ENCODE peak calls at places on chromosomes 3 and 15, in four cellular contexts. One of them, this sample, is unnamed.

GRCh38 chr3:71560665-71561064 is 22.9 kb downstream of the FOXP1 start:
- DNase-seq in A549: no peak
- DNase-seq in dorsolateral prefrontal cortex: no peak
- DNase-seq in AG09309: no peak
- DNase-seq in this sample: no peak

GRCh38 chr15:70297465-70298152 is 199.9 kb upstream of the TLE3 start:
- DNase-seq in A549: no peak
- DNase-seq in dorsolateral prefrontal cortex: no peak
- DNase-seq in AG09309: no peak
- DNase-seq in this sample: no peak

GRCh38 chr15:101126618-101127502 is 125.0 kb downstream of the CHSY1 start:
- DNase-seq in A549: no peak
- DNase-seq in dorsolateral prefrontal cortex: no peak
- DNase-seq in AG09309: no peak
- DNase-seq in this sample: no peak

GRCh38 chr15:77187751-77188464 is 117.0 kb upstream of the TSPAN3 start:
- DNase-seq in A549: no peak
- DNase-seq in dorsolateral prefrontal cortex: no peak
- DNase-seq in AG09309: no peak
- DNase-seq in this sample: no peak

GRCh38 chr3:102536479-102536878 is 101.7 kb downstream of the ZPLD1 start:
- DNase-seq in A549: peak; percentile 15
- DNase-seq in dorsolateral prefrontal cortex: no peak
- DNase-seq in AG09309: no peak
- DNase-seq in this sample: no peak

GRCh38 chr3:56917740-56918568 is 116.2 kb upstream of the ARHGEF3 start:
- DNase-seq in A549: no peak
- DNase-seq in dorsolateral prefrontal cortex: no peak
- DNase-seq in AG09309: no peak
- DNase-seq in this sample: no peak

GRCh38 chr3:12994357-12994606 is 78.9 kb downstream of the IQSEC1 start:
- DNase-seq in A549: peak; percentile 60
- DNase-seq in dorsolateral prefrontal cortex: no peak
- DNase-seq in AG09309: no peak
- DNase-seq in this sample: no peak

GRCh38 chr15:68409736-68410370 is 22.1 kb downstream of the ITGA11 start:
- DNase-seq in A549: no peak
- DNase-seq in dorsolateral prefrontal cortex: no peak
- DNase-seq in AG09309: no peak
- DNase-seq in this sample: no peak

GRCh38 chr3:48268936-48269551 is 28.1 kb downstream of the ZNF589 start:
- DNase-seq in A549: no peak
- DNase-seq in dorsolateral prefrontal cortex: no peak
- DNase-seq in AG09309: no peak
- DNase-seq in this sample: no peak

GRCh38 chr3:112857526-112857925 is 10.9 kb upstream of the CD200R1L start:
- DNase-seq in A549: no peak
- DNase-seq in dorsolateral prefrontal cortex: no peak
- DNase-seq in AG09309: no peak
- DNase-seq in this sample: no peak

GRCh38 chr3:184761976-184762375 is 50.0 kb upstream of the VPS8 start:
- DNase-seq in A549: no peak
- DNase-seq in dorsolateral prefrontal cortex: no peak
- DNase-seq in AG09309: no peak
- DNase-seq in this sample: no peak

GRCh38 chr3:182413682-182414081 is 379.6 kb upstream of the ATP11B start:
- DNase-seq in A549: no peak
- DNase-seq in dorsolateral prefrontal cortex: no peak
- DNase-seq in AG09309: no peak
- DNase-seq in this sample: no peak

GRCh38 chr3:179655236-179655635 is 2.4 kb downstream of the USP13 start:
- DNase-seq in A549: no peak
- DNase-seq in dorsolateral prefrontal cortex: no peak
- DNase-seq in AG09309: no peak
- DNase-seq in this sample: no peak

GRCh38 chr3:107222927-107223326 is 154.3 kb upstream of the CCDC54 start:
- DNase-seq in A549: no peak
- DNase-seq in dorsolateral prefrontal cortex: no peak
- DNase-seq in AG09309: peak; percentile 73
- DNase-seq in this sample: peak; percentile 96

GRCh38 chr3:171976526-171976925 is 62.9 kb upstream of the FNDC3B start:
- DNase-seq in A549: no peak
- DNase-seq in dorsolateral prefrontal cortex: no peak
- DNase-seq in AG09309: no peak
- DNase-seq in this sample: no peak

GRCh38 chr3:28476194-28476593 is 127.6 kb upstream of the AZI2 start:
- DNase-seq in A549: peak; percentile 18
- DNase-seq in dorsolateral prefrontal cortex: no peak
- DNase-seq in AG09309: peak; percentile 38
- DNase-seq in this sample: peak; percentile 5

GRCh38 chr15:90211440-90212168 is 10.5 kb downstream of the SEMA4B start:
- DNase-seq in A549: peak; percentile 96
- DNase-seq in dorsolateral prefrontal cortex: no peak
- DNase-seq in AG09309: no peak
- DNase-seq in this sample: no peak

GRCh38 chr3:50177346-50177745 is 14.1 kb upstream of the GNAT1 start:
- DNase-seq in A549: no peak
- DNase-seq in dorsolateral prefrontal cortex: no peak
- DNase-seq in AG09309: no peak
- DNase-seq in this sample: no peak

GRCh38 chr15:39613271-39613670 is 32.4 kb downstream of the THBS1 start:
- DNase-seq in A549: no peak
- DNase-seq in dorsolateral prefrontal cortex: no peak
- DNase-seq in AG09309: no peak
- DNase-seq in this sample: no peak

GRCh38 chr3:166810741-166811445 is 569.2 kb downstream of the ZBBX start:
- DNase-seq in A549: no peak
- DNase-seq in dorsolateral prefrontal cortex: no peak
- DNase-seq in AG09309: no peak
- DNase-seq in this sample: no peak

GRCh38 chr15:37824717-37825382 is 109.6 kb upstream of the TMCO5A start:
- DNase-seq in A549: peak; percentile 15
- DNase-seq in dorsolateral prefrontal cortex: no peak
- DNase-seq in AG09309: peak; percentile 80
- DNase-seq in this sample: peak; percentile 67

GRCh38 chr15:90872481-90873184 is 4.2 kb downstream of the FURIN start:
- DNase-seq in A549: no peak
- DNase-seq in dorsolateral prefrontal cortex: no peak
- DNase-seq in AG09309: peak; percentile 44
- DNase-seq in this sample: no peak

GRCh38 chr15:78049691-78050440 is 27.6 kb downstream of the TBC1D2B start:
- DNase-seq in A549: no peak
- DNase-seq in dorsolateral prefrontal cortex: peak; percentile 23
- DNase-seq in AG09309: peak; percentile 96
- DNase-seq in this sample: peak; percentile 95

GRCh38 chr3:156356537-156357363 is 198.2 kb downstream of the SSR3 start:
- DNase-seq in A549: no peak
- DNase-seq in dorsolateral prefrontal cortex: no peak
- DNase-seq in AG09309: no peak
- DNase-seq in this sample: peak; percentile 5

GRCh38 chr15:41230650-41231533 is at the start of the genes CHP1 and EXD1:
- DNase-seq in A549: peak; percentile 88
- DNase-seq in dorsolateral prefrontal cortex: peak; percentile 97
- DNase-seq in AG09309: peak; percentile 84
- DNase-seq in this sample: peak; percentile 84

GRCh38 chr3:173586176-173586575 is 188.6 kb downstream of the NLGN1 start:
- DNase-seq in A549: no peak
- DNase-seq in dorsolateral prefrontal cortex: no peak
- DNase-seq in AG09309: no peak
- DNase-seq in this sample: no peak

GRCh38 chr3:119342176-119342575 is 48.0 kb downstream of the ARHGAP31 start:
- DNase-seq in A549: no peak
- DNase-seq in dorsolateral prefrontal cortex: no peak
- DNase-seq in AG09309: no peak
- DNase-seq in this sample: no peak

GRCh38 chr3:45067941-45068340 is 41.8 kb downstream of the CLEC3B start:
- DNase-seq in A549: no peak
- DNase-seq in dorsolateral prefrontal cortex: no peak
- DNase-seq in AG09309: no peak
- DNase-seq in this sample: no peak

GRCh38 chr15:64865998-64866520 is 24.3 kb downstream of the PLEKHO2 start:
- DNase-seq in A549: no peak
- DNase-seq in dorsolateral prefrontal cortex: no peak
- DNase-seq in AG09309: no peak
- DNase-seq in this sample: peak; percentile 72

GRCh38 chr15:65032823-65033537 is 3.5 kb upstream of the MTFMT start:
- DNase-seq in A549: peak; percentile 93
- DNase-seq in dorsolateral prefrontal cortex: peak; percentile 36
- DNase-seq in AG09309: peak; percentile 16
- DNase-seq in this sample: no peak

GRCh38 chr3:194212869-194213320 is 76.9 kb downstream of the HES1 start:
- DNase-seq in A549: no peak
- DNase-seq in dorsolateral prefrontal cortex: no peak
- DNase-seq in AG09309: no peak
- DNase-seq in this sample: no peak

GRCh38 chr3:187586226-187586625 is 84.0 kb downstream of the SST start:
- DNase-seq in A549: no peak
- DNase-seq in dorsolateral prefrontal cortex: no peak
- DNase-seq in AG09309: no peak
- DNase-seq in this sample: peak; percentile 30

GRCh38 chr15:40265355-40265754 is 17.5 kb downstream of the ANKRD63 start:
- DNase-seq in A549: no peak
- DNase-seq in dorsolateral prefrontal cortex: no peak
- DNase-seq in AG09309: no peak
- DNase-seq in this sample: no peak

GRCh38 chr3:142152349-142152748 is 3.0 kb upstream of the TFDP2 start:
- DNase-seq in A549: no peak
- DNase-seq in dorsolateral prefrontal cortex: no peak
- DNase-seq in AG09309: no peak
- DNase-seq in this sample: no peak

GRCh38 chr3:42749025-42749752 is 23.9 kb downstream of the CCDC13 start:
- DNase-seq in A549: no peak
- DNase-seq in dorsolateral prefrontal cortex: no peak
- DNase-seq in AG09309: no peak
- DNase-seq in this sample: no peak

GRCh38 chr3:172002512-172003078 is 36.8 kb upstream of the FNDC3B start:
- DNase-seq in A549: no peak
- DNase-seq in dorsolateral prefrontal cortex: no peak
- DNase-seq in AG09309: no peak
- DNase-seq in this sample: no peak

DNA sequence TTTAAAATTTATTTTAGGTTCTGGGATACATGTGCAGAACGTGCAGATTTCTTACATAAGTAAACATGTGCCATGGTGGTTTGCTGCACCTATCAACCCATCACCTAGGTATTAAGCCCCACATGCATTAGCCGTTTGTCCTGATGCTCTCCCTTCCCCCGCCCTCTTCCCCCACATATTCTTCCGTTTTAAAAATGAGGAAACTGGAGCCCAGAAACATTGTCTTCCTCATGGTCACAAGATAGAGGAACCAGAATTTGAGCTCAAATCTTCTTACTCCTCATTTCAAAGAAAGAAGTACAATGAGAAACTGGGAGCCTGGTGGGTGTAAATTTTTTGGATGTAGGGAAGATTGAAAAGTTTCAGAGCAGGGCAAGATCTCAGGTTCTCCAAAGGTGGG is 56.1 kb upstream of the USP3 start:
- DNase-seq in A549: no peak
- DNase-seq in dorsolateral prefrontal cortex: no peak
- DNase-seq in AG09309: no peak
- DNase-seq in this sample: no peak
- H3K4me3 ChIP-seq in A549: no peak overlapping the region
- H3K4me3 ChIP-seq in dorsolateral prefrontal cortex: no peak overlapping the region
- H3K4me3 ChIP-seq in AG09309: no peak overlapping the region
- H3K4me3 ChIP-seq in this sample: no peak overlapping the region

DNA sequence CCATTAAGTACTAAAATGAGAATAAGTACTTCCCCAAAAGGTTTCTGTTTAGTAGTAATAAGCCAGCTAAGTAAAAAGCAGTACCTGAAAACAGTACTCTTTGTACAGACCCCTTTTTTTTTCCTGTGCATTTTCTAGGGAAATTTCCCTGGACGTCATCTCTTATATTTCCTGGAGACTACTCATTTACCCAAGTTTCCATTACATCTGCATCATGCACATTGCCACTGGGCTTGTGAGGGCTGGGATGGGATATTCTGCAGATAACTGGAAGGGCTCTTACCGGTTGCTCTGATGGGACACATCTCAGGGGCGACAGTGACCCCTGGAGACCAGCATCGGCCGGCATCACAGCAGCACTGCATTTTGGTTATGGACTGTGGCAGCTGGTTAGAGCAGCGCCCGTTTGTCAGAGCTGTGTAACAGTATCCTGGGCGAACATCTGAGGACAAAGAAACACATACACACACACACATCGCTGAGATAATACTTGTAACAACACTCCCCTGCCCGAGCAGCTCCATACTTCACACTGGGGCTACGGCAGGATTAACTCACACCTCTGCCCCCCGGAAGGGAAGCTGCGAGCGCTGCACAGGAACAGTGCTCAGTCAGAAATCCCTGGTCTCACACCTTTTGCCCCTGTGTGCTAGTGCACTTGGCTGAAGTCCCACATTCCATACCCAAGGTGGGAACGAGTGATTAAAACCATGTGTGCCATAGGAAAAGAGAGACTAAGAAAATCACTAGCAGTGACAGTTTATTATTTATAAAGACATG is 124.9 kb downstream of the FBN1 start:
- DNase-seq in A549: no peak
- DNase-seq in dorsolateral prefrontal cortex: no peak
- DNase-seq in AG09309: no peak
- DNase-seq in this sample: no peak
- TF ChIP-seq CTCF in A549: no peak
- TF ChIP-seq CTCF in dorsolateral prefrontal cortex: no peak
- TF ChIP-seq CTCF in AG09309: no peak
- TF ChIP-seq CTCF in this sample: no peak

GRCh38 chr3:46883252-46884185 is 6.0 kb downstream of the PTH1R start:
- DNase-seq in A549: no peak
- DNase-seq in dorsolateral prefrontal cortex: no peak
- DNase-seq in AG09309: no peak
- DNase-seq in this sample: no peak
- H3K4me3 ChIP-seq in A549: peak overlapping the region; percentile 56
- H3K4me3 ChIP-seq in dorsolateral prefrontal cortex: peak overlapping the region; percentile 59
- H3K4me3 ChIP-seq in AG09309: no peak overlapping the region
- H3K4me3 ChIP-seq in this sample: peak overlapping the region; percentile 14

GRCh38 chr3:16927485-16927884 is 42.7 kb downstream of the PLCL2 start:
- DNase-seq in A549: no peak
- DNase-seq in dorsolateral prefrontal cortex: no peak
- DNase-seq in AG09309: no peak
- DNase-seq in this sample: no peak
- TF ChIP-seq CTCF in A549: no peak
- TF ChIP-seq CTCF in dorsolateral prefrontal cortex: no peak
- TF ChIP-seq CTCF in AG09309: no peak
- TF ChIP-seq CTCF in this sample: no peak